ENCODE peak calls at places on chromosomes 6 and 20, in five cellular contexts. F, N, W, D and U are unnamed samples.

GRCh38 chr20:36311141-36311853 is 5.2 kb downstream of the DLGAP4 start:
- DNase-seq in W (no peak), F (no peak), N (no peak), D (no peak), U (peak)

GRCh38 chr6:24905485-24905884 is 30.3 kb downstream of the RIPOR2 start:
- DNase-seq in N (no peak), W (no peak), F (no peak), D (no peak), U (no peak)

GRCh38 chr20:13525225-13525940 is 113.3 kb downstream of the TASP1 start:
- DNase-seq in N (no peak), W (no peak), D (peak), F (no peak), U (no peak)

GRCh38 chr20:9024996-9025395 is 43.9 kb upstream of the PLCB4 start:
- DNase-seq in D (no peak), N (no peak), F (no peak), W (no peak), U (no peak)

GRCh38 chr6:150978631-150979030 is 113.1 kb downstream of the MTHFD1L start:
- DNase-seq in F (no peak), W (no peak), N (no peak), D (no peak), U (no peak)

GRCh38 chr6:74068945-74069570 is 373.1 kb downstream of the CD109 start:
- DNase-seq in D (peak), W (no peak), N (no peak), F (no peak), U (no peak)

GRCh38 chr6:27531772-27532459 is 59.0 kb upstream of the ZNF184 start:
- DNase-seq in F (no peak), N (no peak), D (no peak), W (no peak), U (no peak)

GRCh38 chr6:10414766-10415592 is at the start of gene TFAP2A:
- DNase-seq in N (no peak), W (peak), D (peak), F (no peak), U (peak)

GRCh38 chr20:32052090-32052791 is at the start of gene HCK:
- DNase-seq in N (peak), W (no peak), D (no peak), F (no peak), U (peak)

GRCh38 chr6:41177287-41177686 is 14.4 kb upstream of the TREM2 start:
- DNase-seq in F (no peak), W (no peak), N (no peak), D (no peak), U (no peak)

GRCh38 chr20:60292001-60292520 is 333.8 kb downstream of the CDH26 start:
- DNase-seq in W (no peak), N (no peak), F (no peak), D (no peak), U (no peak)

GRCh38 chr6:73515204-73516101 is 5.4 kb downstream of the EEF1A1 start:
- DNase-seq in D (peak), W (no peak), N (no peak), F (peak), U (peak)

GRCh38 chr6:110180228-110181008 is at the start of gene CDC40:
- DNase-seq in D (no peak), W (peak), N (peak), F (peak), U (peak)

GRCh38 chr6:25883991-25884390 is 9.9 kb upstream of the SLC17A3 start:
- DNase-seq in F (peak), N (no peak), W (no peak), D (peak), U (no peak)

DNA sequence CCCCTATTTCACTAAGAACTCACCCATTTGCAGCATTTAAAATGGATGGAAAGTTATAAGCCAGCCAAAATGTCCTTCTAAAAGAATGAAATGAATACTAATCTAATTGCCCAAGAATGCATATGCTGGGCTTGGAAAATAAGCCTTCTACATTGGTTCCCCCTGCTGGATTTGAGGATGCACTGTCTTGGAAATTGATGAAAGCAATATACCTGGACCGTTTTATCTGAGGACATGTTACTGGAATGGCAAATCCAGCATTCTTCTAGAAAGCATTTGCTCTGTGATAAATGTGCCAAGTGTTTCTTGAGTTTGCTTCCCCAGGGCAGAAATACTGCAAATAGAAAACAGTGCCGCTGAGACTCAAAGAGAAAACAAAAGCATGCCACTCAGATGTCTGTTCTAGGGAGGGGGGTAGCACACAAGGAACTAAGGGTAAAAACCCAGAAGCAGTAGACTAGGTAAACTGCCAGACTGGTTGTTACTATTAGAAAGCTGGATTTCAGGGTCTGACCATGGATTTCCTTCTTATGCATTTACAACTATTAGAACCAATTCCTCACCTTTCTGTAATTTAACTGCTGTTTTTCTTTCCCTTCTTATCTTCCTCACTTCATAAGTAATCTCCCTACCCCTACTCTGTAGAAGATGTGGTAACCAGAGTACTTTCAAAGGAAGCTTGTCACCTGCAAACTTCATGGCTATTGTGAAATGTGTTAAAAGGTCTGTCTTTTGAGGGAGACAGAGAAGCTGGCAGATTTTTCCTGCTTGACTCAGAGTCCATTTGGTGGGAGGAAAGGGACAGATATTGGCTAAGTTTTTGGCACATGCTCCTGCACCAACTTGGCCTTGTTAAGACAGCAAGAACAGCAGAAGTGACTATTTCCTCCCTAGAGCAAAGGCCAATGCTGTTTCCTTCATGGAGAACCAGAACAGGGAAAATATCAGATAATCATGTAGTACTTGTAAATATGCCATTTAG is 642.6 kb downstream of the KIF16B start:
- DNase-seq in F (peak), W (no peak), N (no peak), D (peak), U (no peak)
- TF ChIP-seq CTCF in F (no peak), W (peak), N (no peak), D (peak), U (no peak)

GRCh38 chr6:42224222-42225042 is 6.8 kb upstream of the MRPS10 start:
- DNase-seq in N (no peak), D (peak), F (no peak), W (no peak), U (no peak)
- H3K4me3 ChIP-seq in N (no peak), D (peak), F (no peak), W (no peak), U (no peak)

GRCh38 chr6:33704215-33704817 is 7.2 kb downstream of the UQCC2 start:
- DNase-seq in F (no peak), D (no peak), N (no peak), W (no peak), U (no peak)
- TF ChIP-seq POLR2A in F (no peak), D (no peak), N (no peak), W (no peak), U (no peak)

GRCh38 chr6:14222956-14223355 is 105.4 kb downstream of the CD83 start:
- DNase-seq in D (no peak), F (no peak), W (no peak), N (no peak), U (no peak)

GRCh38 chr6:14221564-14222297 is 104.2 kb downstream of the CD83 start:
- DNase-seq in F (no peak), W (no peak), D (no peak), N (no peak), U (no peak)

GRCh38 chr6:14226051-14226660 is 108.6 kb downstream of the CD83 start:
- DNase-seq in D (no peak), W (no peak), F (no peak), N (no peak), U (no peak)

GRCh38 chr6:14228571-14228970 is 111.0 kb downstream of the CD83 start:
- DNase-seq in N (no peak), D (peak), W (no peak), F (no peak), U (no peak)

DNA sequence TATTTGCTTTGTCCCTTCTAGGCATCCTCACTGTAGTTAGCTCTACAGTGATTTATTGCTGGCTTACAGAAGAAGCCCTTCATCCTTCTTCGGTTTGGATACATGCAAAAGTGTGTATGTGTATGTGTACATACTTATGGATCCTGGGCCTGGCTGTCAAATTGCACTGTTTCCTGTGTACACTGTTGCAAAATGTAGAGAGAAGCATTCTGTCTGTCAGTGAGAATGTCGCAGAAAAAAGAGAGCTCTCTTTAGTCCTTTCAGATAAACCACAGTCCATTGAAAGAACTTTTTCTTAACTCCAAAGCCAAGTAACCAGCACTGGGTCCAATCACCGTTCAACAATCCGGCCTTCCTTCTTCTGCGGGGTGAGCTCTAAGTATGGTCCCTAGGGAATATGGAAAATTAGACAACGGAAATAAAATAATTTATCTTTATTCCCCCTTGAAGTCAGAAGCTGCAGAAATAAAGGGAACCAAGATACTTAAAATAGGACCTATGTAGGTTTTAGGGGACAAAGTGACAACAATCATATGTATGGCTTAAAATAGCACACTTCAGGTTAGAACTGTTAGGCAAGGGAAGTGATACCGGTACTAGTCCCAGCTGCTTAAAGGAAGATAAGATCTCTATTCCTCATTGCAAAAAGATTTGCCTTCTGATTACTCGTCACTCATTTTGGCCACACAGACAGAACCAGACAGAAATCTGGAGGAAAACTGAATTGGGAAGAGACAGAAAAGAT is 107.0 kb downstream of the CD83 start:
- DNase-seq in W (no peak), F (no peak), D (no peak), N (no peak), U (no peak)
- TF ChIP-seq CTCF in W (no peak), F (no peak), D (no peak), N (no peak), U (no peak)

GRCh38 chr6:35678021-35678654 is 10.6 kb downstream of the FKBP5 start:
- DNase-seq in W (no peak), D (peak), F (no peak), N (no peak), U (no peak)

GRCh38 chr6:35681298-35681697 is 7.4 kb downstream of the FKBP5 start:
- DNase-seq in F (no peak), N (no peak), W (no peak), D (no peak), U (no peak)

GRCh38 chr6:35679399-35679798 is 9.3 kb downstream of the FKBP5 start:
- DNase-seq in F (no peak), N (no peak), D (no peak), W (no peak), U (no peak)

GRCh38 chr6:35677456-35677855 is 11.3 kb downstream of the FKBP5 start:
- DNase-seq in D (no peak), W (no peak), N (no peak), F (no peak), U (no peak)

GRCh38 chr6:35678814-35679213 is 9.9 kb downstream of the FKBP5 start:
- DNase-seq in F (no peak), W (no peak), N (no peak), D (no peak), U (no peak)
- H3K4me3 ChIP-seq in F (peak), W (no peak), N (no peak), D (no peak), U (no peak)